ENCODE peak calls at places on chromosome 10, in eight cellular contexts. F is hepatocyte, E is AG04450, C is IMR-90, N is fibroblast of the aortic adventitia, W is HCT116, T is cardiac muscle cell, O is right lobe of liver. V is an unnamed sample.
A peak's percentile ranks its signal among the peaks of the same experiment; 100 is the strongest.

GRCh38 chr10:127151541-127151940 is 44.9 kb downstream of the INSYN2A start:
- DNase-seq in C (peak; percentile 65), N (no peak), O (no peak), T (no peak), F (no peak), E (no peak), W (no peak), V (peak; percentile 83)

GRCh38 chr10:70585555-70586243 is 16.8 kb downstream of the PRF1 start:
- DNase-seq in E (no peak), C (no peak), W (no peak), N (no peak), F (no peak), T (no peak), O (no peak), V (no peak)

GRCh38 chr10:10497245-10497644 is 520.4 kb upstream of the CELF2 start:
- DNase-seq in O (no peak), F (no peak), N (no peak), W (no peak), C (no peak), E (no peak), T (no peak), V (no peak)

GRCh38 chr10:69317175-69318086 is 39.1 kb downstream of the HK1 start:
- DNase-seq in O (no peak), W (no peak), F (no peak), E (no peak), N (no peak), C (no peak), T (no peak), V (no peak)

GRCh38 chr10:29212597-29212996 is 76.3 kb upstream of the LYZL1 start:
- DNase-seq in C (no peak), F (no peak), W (no peak), T (no peak), N (no peak), O (no peak), E (no peak), V (no peak)

GRCh38 chr10:100717166-100717565 is 28.2 kb upstream of the PAX2 start:
- DNase-seq in T (no peak), F (no peak), W (no peak), E (no peak), C (no peak), N (no peak), O (no peak), V (no peak)

GRCh38 chr10:47158116-47159071 is 141.6 kb upstream of the GDF10 start:
- DNase-seq in W (no peak), C (no peak), N (no peak), E (no peak), O (no peak), T (no peak), F (no peak), V (no peak)

GRCh38 chr10:68428396-68428795 is 21.3 kb upstream of the RUFY2 start:
- DNase-seq in E (no peak), W (no peak), T (no peak), N (no peak), F (no peak), C (no peak), O (no peak), V (no peak)

GRCh38 chr10:70597856-70598815 is 4.4 kb downstream of the PRF1 start:
- DNase-seq in E (no peak), W (no peak), C (no peak), T (no peak), N (no peak), F (no peak), O (no peak), V (no peak)

GRCh38 chr10:131163444-131163843 is 148.1 kb downstream of the TCERG1L start:
- DNase-seq in O (no peak), E (no peak), F (no peak), C (no peak), N (no peak), W (no peak), T (no peak), V (no peak)

GRCh38 chr10:131160219-131160875 is 151.2 kb downstream of the TCERG1L start:
- DNase-seq in W (no peak), E (no peak), F (no peak), N (no peak), C (no peak), O (no peak), T (no peak), V (no peak)

GRCh38 chr10:131162866-131163265 is 148.7 kb downstream of the TCERG1L start:
- DNase-seq in T (no peak), E (no peak), O (no peak), N (no peak), F (no peak), W (no peak), C (no peak), V (no peak)

GRCh38 chr10:131161087-131161486 is 150.4 kb downstream of the TCERG1L start:
- DNase-seq in W (no peak), T (no peak), F (no peak), O (no peak), C (no peak), E (no peak), N (no peak), V (no peak)

GRCh38 chr10:131162211-131162610 is 149.3 kb downstream of the TCERG1L start:
- DNase-seq in O (no peak), F (no peak), N (no peak), T (peak; percentile 24), W (no peak), C (no peak), E (no peak), V (no peak)
- TF ChIP-seq CTCF in O (no peak), F (no peak), N (no peak), T (no peak), W (no peak), C (no peak), E (no peak), V (no peak)

GRCh38 chr10:30783939-30784500 is 154.5 kb upstream of the LYZL2 start:
- DNase-seq in O (peak; percentile 88), W (peak; percentile 19), F (peak; percentile 90), N (peak; percentile 95), E (peak; percentile 81), T (peak; percentile 90), C (peak; percentile 89), V (peak; percentile 33)
- H3K4me3 ChIP-seq in O (peak overlapping the region; percentile 52), W (no peak overlapping the region), F (no peak overlapping the region), N (peak overlapping the region; percentile 26), E (no peak overlapping the region), T (peak overlapping the region; percentile 75), C (peak overlapping the region; percentile 1), V (peak overlapping the region; percentile 66)

GRCh38 chr10:3955493-3955892 is 170.5 kb upstream of the KLF6 start:
- DNase-seq in W (no peak), N (no peak), E (no peak), O (no peak), C (peak; percentile 20), F (peak; percentile 37), T (peak; percentile 75), V (no peak)
- TF ChIP-seq CTCF in W (no peak), N (no peak), E (no peak), O (no peak), C (no peak), F (no peak), T (no peak), V (no peak)

GRCh38 chr10:14549496-14549895 is 218.8 kb upstream of the FRMD4A start:
- DNase-seq in C (peak; percentile 35), E (no peak), F (no peak), W (no peak), T (no peak), O (no peak), N (no peak), V (no peak)

GRCh38 chr10:14550471-14550941 is 219.8 kb upstream of the FRMD4A start:
- DNase-seq in O (no peak), N (no peak), W (no peak), T (no peak), C (no peak), E (no peak), F (peak; percentile 86), V (no peak)

GRCh38 chr10:14548970-14549369 is 218.2 kb upstream of the FRMD4A start:
- DNase-seq in N (no peak), E (no peak), C (no peak), T (no peak), F (no peak), W (no peak), O (no peak), V (no peak)

GRCh38 chr10:14547826-14548225 is 217.1 kb upstream of the FRMD4A start:
- DNase-seq in F (no peak), W (no peak), E (no peak), C (no peak), O (no peak), T (peak; percentile 29), N (no peak), V (no peak)

GRCh38 chr10:14548474-14548873 is 217.8 kb upstream of the FRMD4A start:
- DNase-seq in C (no peak), E (no peak), W (no peak), T (no peak), O (no peak), F (no peak), N (no peak), V (no peak)
- H3K4me3 ChIP-seq in C (no peak overlapping the region), E (no peak overlapping the region), W (no peak overlapping the region), T (no peak overlapping the region), O (no peak overlapping the region), F (no peak overlapping the region), N (no peak overlapping the region), V (no peak overlapping the region)

GRCh38 chr10:44517635-44518034 is 132.7 kb upstream of the CXCL12 start:
- DNase-seq in F (no peak), E (no peak), T (no peak), W (peak; percentile 10), N (no peak), C (no peak), O (no peak), V (no peak)
- TF ChIP-seq CTCF in F (peak; percentile 21), E (no peak), T (peak; percentile 37), W (no peak), N (no peak), C (peak; percentile 14), O (peak; percentile 26), V (peak; percentile 45)

V was measured in epithelial cell of proximal tubule.